ENCODE peak calls at places on chromosome 12, in nine cellular contexts. F is NCI-H2029; O is EL; L is GM20000; A is left cardiac atrium; J is progenitor cell of endocrine pancreas; Y is mucosa of descending colon; T is stimulated activated naive B cell treated with anti-CD40 and anti-IgM and Interleukin-4, amounts not matched to agents 10 μg/mL and 1 μg/mL and 100 μg/mL, for 72 hours; Z is LoVo. G is an unnamed sample.

GRCh38 chr12:56676851-56677601 is 11.1 kb downstream of the PTGES3 start:
- DNase-seq in J (no peak), Y (peak), L (no peak), F (no peak), Z (no peak), A (no peak), T (no peak), O (no peak), G (no peak)

GRCh38 chr12:79650440-79650839 is 40.3 kb downstream of the PAWR start:
- DNase-seq in O (no peak), Z (no peak), F (no peak), A (no peak), T (no peak), Y (peak), J (no peak), L (no peak), G (no peak)

GRCh38 chr12:53532026-53532425 is 24.7 kb upstream of the NPFF start:
- DNase-seq in T (no peak), Y (no peak), O (no peak), F (no peak), L (no peak), Z (no peak), J (no peak), A (no peak), G (no peak)

GRCh38 chr12:81077329-81077685 is 572 bp upstream of the ACSS3 start:
- DNase-seq in L (no peak), T (no peak), Z (no peak), Y (no peak), A (peak), F (no peak), J (no peak), O (peak), G (no peak)

GRCh38 chr12:3281588-3282150 is 204.5 kb downstream of the TSPAN9 start:
- DNase-seq in Y (no peak), J (no peak), T (peak), F (no peak), Z (no peak), O (no peak), A (no peak), L (no peak), G (no peak)

GRCh38 chr12:51364026-51364425 is 17.5 kb upstream of the CELA1 start:
- DNase-seq in T (no peak), J (no peak), O (no peak), F (no peak), L (no peak), A (no peak), Y (no peak), Z (no peak), G (peak)

GRCh38 chr12:62248873-62249272 is 11.3 kb upstream of the USP15 start:
- DNase-seq in F (no peak), Z (no peak), A (no peak), T (no peak), L (no peak), Y (no peak), O (peak), J (no peak), G (no peak)

GRCh38 chr12:89999699-90000505 is 291.3 kb upstream of the ATP2B1 start:
- DNase-seq in F (no peak), T (no peak), L (no peak), O (peak), Y (no peak), A (no peak), J (no peak), Z (no peak), G (no peak)

GRCh38 chr12:10741836-10742235 is 18.7 kb upstream of the YBX3 start:
- DNase-seq in Y (no peak), T (no peak), J (no peak), A (no peak), O (no peak), Z (no peak), F (no peak), L (no peak), G (no peak)

GRCh38 chr12:25056011-25056410 is 107.1 kb upstream of the BCAT1 start:
- DNase-seq in L (no peak), Y (no peak), T (no peak), O (no peak), J (no peak), F (no peak), Z (no peak), A (no peak), G (no peak)

GRCh38 chr12:116365114-116365513 is 87.6 kb upstream of the MED13L start:
- DNase-seq in O (no peak), F (no peak), A (no peak), T (no peak), Y (no peak), L (no peak), J (no peak), Z (peak), G (no peak)

GRCh38 chr12:2169489-2169888 is 116.7 kb downstream of the CACNA1C start:
- DNase-seq in L (no peak), O (no peak), J (no peak), F (no peak), T (no peak), A (no peak), Y (no peak), Z (no peak), G (no peak)

GRCh38 chr12:49970658-49971057 is 2.1 kb upstream of the AQP6 start:
- DNase-seq in J (no peak), Z (no peak), F (no peak), T (no peak), O (no peak), L (no peak), A (no peak), Y (no peak), G (no peak)

GRCh38 chr12:98745578-98746391 is 100.7 kb downstream of the APAF1 start:
- DNase-seq in A (peak), L (no peak), F (no peak), T (no peak), J (no peak), O (peak), Z (no peak), Y (no peak), G (no peak)

GRCh38 chr12:107320929-107321618 is 227.7 kb upstream of the CRY1 start:
- DNase-seq in L (no peak), F (no peak), Z (no peak), O (peak), Y (peak), T (no peak), J (no peak), A (peak), G (no peak)

GRCh38 chr12:88633312-88633711 is 53.0 kb upstream of the KITLG start:
- DNase-seq in F (no peak), J (no peak), L (no peak), Z (no peak), A (no peak), Y (no peak), O (no peak), T (no peak), G (no peak)

GRCh38 chr12:128800606-128801005 is 23.2 kb downstream of the SLC15A4 start:
- DNase-seq in T (no peak), O (no peak), Y (no peak), L (no peak), J (no peak), F (no peak), Z (no peak), A (no peak), G (no peak)

G was measured in Peyer's patch.